ENCODE peak calls at places on chromosomes 12 and 14, in ten cellular contexts. P is CD8-positive, alpha-beta T cell; W is heart left ventricle; Q is transverse colon; M is tibial artery; X is lung; K is lower lobe of right lung; Y is uterus; J is A549; F is left lung. D is an unnamed sample. For H3K4me1, the result is how much of the 10 kb centered on the place peaks cover.

GRCh38 chr14:94548999-94549985 is 11.9 kb upstream of the SERPINA4 start:
- DNase-seq in P (peak), W (no peak), Q (peak), M (peak), X (peak), K (peak), Y (peak), J (peak), F (peak), D (peak)

GRCh38 chr14:83874662-83875061 is 1655.3 kb upstream of the FLRT2 start:
- DNase-seq in P (no peak), W (no peak), Q (no peak), M (no peak), X (no peak), K (no peak), Y (no peak), J (no peak), F (no peak), D (no peak)

GRCh38 chr12:66684222-66684621 is 5.3 kb upstream of the GRIP1 start:
- DNase-seq in P (no peak), W (no peak), Q (no peak), M (no peak), X (no peak), K (no peak), Y (no peak), J (no peak), F (peak), D (no peak)

GRCh38 chr12:108367436-108367835 is 28.3 kb upstream of the CMKLR1 start:
- DNase-seq in P (no peak), W (no peak), Q (no peak), M (peak), X (peak), K (peak), Y (no peak), J (no peak), F (no peak), D (no peak)

GRCh38 chr14:21917699-21918436 is 244.2 kb upstream of the OR4E1 start:
- DNase-seq in P (no peak), W (no peak), Q (peak), M (no peak), X (no peak), K (no peak), Y (no peak), J (peak), F (no peak), D (peak)

GRCh38 chr12:132169376-132169775 is 25.1 kb downstream of the NOC4L start:
- DNase-seq in P (no peak), W (peak), Q (no peak), M (no peak), X (no peak), K (no peak), Y (no peak), J (no peak), F (peak), D (no peak)

GRCh38 chr12:89259831-89260230 is 92.5 kb downstream of the DUSP6 start:
- DNase-seq in P (no peak), W (no peak), Q (no peak), M (no peak), X (no peak), K (no peak), Y (no peak), J (no peak), F (no peak), D (no peak)

GRCh38 chr12:95118138-95118787 is 44.8 kb upstream of the NR2C1 start:
- DNase-seq in P (no peak), W (no peak), Q (no peak), M (no peak), X (no peak), K (no peak), Y (no peak), J (peak), F (no peak), D (no peak)

GRCh38 chr12:64468966-64469365 is 17.0 kb downstream of the TBK1 start:
- DNase-seq in P (no peak), W (no peak), Q (no peak), M (no peak), X (no peak), K (no peak), Y (no peak), J (no peak), F (no peak), D (no peak)

GRCh38 chr12:32025906-32026305 is 66.7 kb downstream of the RESF1 start:
- DNase-seq in P (peak), W (no peak), Q (peak), M (no peak), X (no peak), K (no peak), Y (no peak), J (no peak), F (no peak), D (no peak)

GRCh38 chr14:104819361-104819771 is 18.5 kb downstream of the ZBTB42 start:
- DNase-seq in P (no peak), W (no peak), Q (no peak), M (peak), X (no peak), K (no peak), Y (no peak), J (no peak), F (peak), D (no peak)

GRCh38 chr12:54650884-54651283 is 2.7 kb upstream of the DCD start:
- DNase-seq in P (no peak), W (no peak), Q (no peak), M (no peak), X (no peak), K (no peak), Y (no peak), J (no peak), F (no peak), D (no peak)

GRCh38 chr12:122928033-122928890 is 32.3 kb upstream of the VPS37B start:
- DNase-seq in P (no peak), W (no peak), Q (no peak), M (no peak), X (no peak), K (no peak), Y (no peak), J (no peak), F (no peak), D (no peak)

GRCh38 chr12:109459247-109459646 is 17.9 kb downstream of the KCTD10 start:
- DNase-seq in P (no peak), W (no peak), Q (no peak), M (no peak), X (no peak), K (no peak), Y (no peak), J (no peak), F (no peak), D (no peak)
- H3K4me1 ChIP-seq in P (under half), W (half or more), Q (half or more), M (half or more), X (under half), K (half or more), Y (under half), J (under half), F (half or more), D (under half)

DNA sequence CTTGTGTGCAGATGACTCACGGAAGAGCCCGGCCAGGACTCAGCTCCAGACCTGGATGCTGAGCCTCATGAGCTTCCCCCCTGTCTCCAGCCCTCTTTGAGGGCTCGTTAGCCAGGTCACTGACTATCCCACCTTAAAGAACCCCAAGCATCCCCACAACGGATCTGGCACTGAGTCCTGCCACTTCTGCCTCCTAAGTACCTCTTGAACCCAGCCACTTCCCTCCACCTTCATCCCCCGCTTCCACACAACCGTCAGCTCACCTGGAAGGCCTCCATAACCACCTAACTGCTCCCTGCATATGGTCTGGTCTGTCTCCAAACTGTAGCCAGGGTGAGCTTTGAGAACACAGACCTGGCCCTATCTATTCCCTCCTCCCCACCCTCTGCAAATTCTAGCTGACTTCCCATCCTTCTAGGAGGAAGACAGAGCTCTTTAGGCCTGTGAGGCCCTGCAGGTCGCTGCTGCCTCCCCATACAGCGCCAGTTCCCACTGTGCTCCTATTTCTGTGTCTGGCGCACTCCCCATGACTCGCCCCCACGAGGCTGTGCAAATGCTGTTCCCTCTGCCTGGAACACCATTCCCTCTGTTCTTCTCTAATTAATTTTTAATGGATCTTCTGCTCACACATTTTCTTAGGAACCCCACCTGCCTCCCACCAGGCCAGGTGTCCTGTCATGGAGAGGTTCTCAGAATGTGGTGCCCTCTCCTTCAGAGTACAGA is 2.9 kb upstream of the HSP90AA1 start:
- DNase-seq in P (no peak), W (no peak), Q (no peak), M (no peak), X (peak), K (no peak), Y (no peak), J (no peak), F (no peak), D (no peak)
- H3K4me3 ChIP-seq in P (no peak), W (no peak), Q (no peak), M (no peak), X (no peak), K (no peak), Y (no peak), J (no peak), F (no peak), D (no peak)

DNA sequence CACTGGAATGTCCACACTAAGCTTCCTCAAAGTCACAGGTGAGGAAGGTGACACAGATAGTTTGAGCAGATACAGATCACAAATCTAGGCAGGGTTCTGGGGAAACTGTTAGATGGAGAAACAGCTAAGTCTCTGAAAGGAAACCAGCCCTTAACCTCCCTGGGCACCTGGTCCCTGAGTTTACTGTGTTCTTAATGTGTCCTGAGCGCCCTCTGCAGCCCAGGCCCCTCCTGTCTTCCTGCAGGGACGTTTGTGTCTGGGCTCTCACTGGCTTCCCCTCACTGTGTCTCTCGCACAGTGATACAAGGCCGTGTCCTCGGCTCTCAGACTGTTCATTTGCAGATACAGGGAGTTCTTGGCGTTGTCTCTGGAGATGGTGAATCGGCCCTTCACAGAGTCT is 684.3 kb downstream of the TMEM121 start:
- DNase-seq in P (no peak), W (no peak), Q (no peak), M (no peak), X (no peak), K (no peak), Y (no peak), J (no peak), F (no peak), D (peak)
- TF ChIP-seq CTCF in P (no peak), W (no peak), Q (no peak), M (no peak), X (no peak), K (no peak), Y (no peak), J (no peak), F (no peak), D (peak)

GRCh38 chr12:124519741-124520140 is 47.7 kb downstream of the NCOR2 start:
- DNase-seq in P (no peak), W (no peak), Q (no peak), M (no peak), X (no peak), K (no peak), Y (peak), J (no peak), F (peak), D (no peak)

GRCh38 chr12:124516850-124517249 is 50.6 kb downstream of the NCOR2 start:
- DNase-seq in P (no peak), W (no peak), Q (no peak), M (no peak), X (no peak), K (no peak), Y (no peak), J (no peak), F (no peak), D (no peak)

GRCh38 chr12:124520258-124520657 is 47.2 kb downstream of the NCOR2 start:
- DNase-seq in P (no peak), W (no peak), Q (peak), M (peak), X (peak), K (peak), Y (peak), J (peak), F (peak), D (no peak)

GRCh38 chr12:124517260-124518050 is 50.0 kb downstream of the NCOR2 start:
- DNase-seq in P (no peak), W (peak), Q (peak), M (peak), X (peak), K (peak), Y (peak), J (peak), F (peak), D (no peak)

DNA sequence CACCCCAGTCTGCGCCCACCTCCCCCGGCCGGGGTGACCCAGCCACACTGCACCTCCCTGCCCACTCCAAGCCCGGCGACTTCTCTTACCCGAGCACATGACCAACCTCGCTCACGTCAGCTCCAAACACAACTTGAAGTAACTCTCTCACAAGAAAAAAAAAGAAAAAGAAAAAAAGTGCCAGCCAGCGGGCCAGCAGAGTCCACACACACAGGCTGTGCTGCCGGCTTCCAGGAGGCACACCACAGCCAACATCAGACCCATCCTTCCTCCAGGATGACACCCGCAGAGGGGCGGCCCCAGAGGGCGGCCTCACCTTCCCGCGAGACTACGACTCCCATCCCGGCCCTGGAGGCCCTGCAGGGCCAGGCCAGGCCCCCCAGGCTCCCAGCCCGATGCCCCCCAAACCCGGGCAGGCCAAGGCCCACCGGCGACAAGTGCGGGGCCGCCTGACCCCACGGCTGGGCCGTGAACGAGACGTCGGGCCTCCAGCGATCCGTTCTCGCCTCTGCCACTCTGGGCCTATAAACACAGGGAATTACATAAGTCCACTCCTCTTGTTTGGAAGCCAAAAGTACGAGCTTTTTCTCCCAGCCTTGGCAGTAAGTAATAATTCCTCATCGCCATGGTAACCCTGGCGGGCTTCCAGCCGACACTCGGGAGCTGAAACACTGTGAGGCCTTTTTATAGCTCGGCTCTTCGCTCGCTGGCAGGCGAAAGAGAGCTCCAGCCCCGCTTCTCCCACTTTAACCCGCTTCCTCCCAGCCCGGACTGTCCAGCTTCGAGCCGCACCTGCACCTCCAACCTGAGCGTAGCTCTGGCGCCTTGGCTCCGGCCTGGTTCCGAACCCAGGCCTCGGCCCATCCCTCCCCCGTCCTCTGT is 49.1 kb downstream of the NCOR2 start:
- DNase-seq in P (no peak), W (peak), Q (peak), M (peak), X (peak), K (peak), Y (peak), J (peak), F (peak), D (no peak)
- H3K4me1 ChIP-seq in P (under half), W (half or more), Q (half or more), M (half or more), X (under half), K (half or more), Y (under half), J (half or more), F (under half), D (under half)